ENCODE peak calls at places on chromosome 4, in ten cellular contexts. I, J, C, R, Y, M, T, S, P and A are unnamed samples.

GRCh38 chr4:183987987-183988392 is 82.9 kb downstream of the STOX2 start:
- DNase-seq in I (peak), J (peak), C (peak), R (peak), Y (peak), M (peak), T (peak), S (peak), P (peak), A (no peak)

GRCh38 chr4:94472056-94472826 is 20.5 kb downstream of the PDLIM5 start:
- DNase-seq in I (no peak), J (no peak), C (no peak), R (no peak), Y (peak), M (peak), T (peak), S (peak), P (peak), A (no peak)

GRCh38 chr4:48509543-48509942 is 19.5 kb downstream of the ZAR1 start:
- DNase-seq in I (no peak), J (no peak), C (no peak), R (no peak), Y (no peak), M (peak), T (peak), S (no peak), P (no peak), A (no peak)

GRCh38 chr4:31391976-31392375 is 671.8 kb downstream of the PCDH7 start:
- DNase-seq in I (no peak), J (no peak), C (no peak), R (no peak), Y (no peak), M (no peak), T (no peak), S (no peak), P (no peak), A (no peak)

GRCh38 chr4:124061413-124061812 is 651.1 kb downstream of the ANKRD50 start:
- DNase-seq in I (no peak), J (no peak), C (no peak), R (no peak), Y (no peak), M (peak), T (peak), S (no peak), P (no peak), A (no peak)

GRCh38 chr4:153269223-153269990 is 65.2 kb downstream of the TRIM2 start:
- DNase-seq in I (no peak), J (no peak), C (no peak), R (no peak), Y (no peak), M (no peak), T (no peak), S (no peak), P (no peak), A (no peak)

GRCh38 chr4:86543560-86544312 is 50.4 kb upstream of the PTPN13 start:
- DNase-seq in I (no peak), J (no peak), C (no peak), R (no peak), Y (no peak), M (peak), T (peak), S (no peak), P (no peak), A (no peak)

GRCh38 chr4:42151568-42152506 is 618 bp downstream of the BEND4 start:
- DNase-seq in I (peak), J (no peak), C (peak), R (no peak), Y (peak), M (no peak), T (no peak), S (no peak), P (peak), A (peak)

GRCh38 chr4:19791422-19792113 is 460.1 kb upstream of the SLIT2 start:
- DNase-seq in I (no peak), J (no peak), C (no peak), R (no peak), Y (no peak), M (peak), T (peak), S (no peak), P (peak), A (no peak)

GRCh38 chr4:80255374-80256095 is 10.9 kb upstream of the FGF5 start:
- DNase-seq in I (no peak), J (no peak), C (no peak), R (no peak), Y (no peak), M (peak), T (peak), S (no peak), P (no peak), A (no peak)

GRCh38 chr4:85724801-85725548 is 250.0 kb downstream of the ARHGAP24 start:
- DNase-seq in I (no peak), J (no peak), C (no peak), R (no peak), Y (no peak), M (no peak), T (no peak), S (no peak), P (no peak), A (no peak)

GRCh38 chr4:22071749-22072148 is 123.2 kb upstream of the KCNIP4 start:
- DNase-seq in I (no peak), J (no peak), C (no peak), R (no peak), Y (no peak), M (no peak), T (peak), S (no peak), P (peak), A (no peak)

GRCh38 chr4:93841803-93842202 is 13.2 kb downstream of the ATOH1 start:
- DNase-seq in I (no peak), J (no peak), C (no peak), R (no peak), Y (no peak), M (no peak), T (no peak), S (no peak), P (no peak), A (no peak)

GRCh38 chr4:2814627-2815026 is 21.7 kb downstream of the SH3BP2 start:
- DNase-seq in I (no peak), J (no peak), C (no peak), R (no peak), Y (no peak), M (no peak), T (no peak), S (no peak), P (no peak), A (no peak)

GRCh38 chr4:163495900-163496299 is 1.4 kb downstream of the TMA16 start:
- DNase-seq in I (no peak), J (no peak), C (no peak), R (no peak), Y (no peak), M (no peak), T (no peak), S (peak), P (no peak), A (no peak)

GRCh38 chr4:13533670-13534343 is 10.5 kb downstream of the NKX3-2 start:
- DNase-seq in I (no peak), J (no peak), C (no peak), R (no peak), Y (no peak), M (no peak), T (no peak), S (no peak), P (no peak), A (no peak)

GRCh38 chr4:77586953-77587383 is 18.7 kb upstream of the CXCL13 start:
- DNase-seq in I (no peak), J (no peak), C (no peak), R (no peak), Y (no peak), M (no peak), T (no peak), S (no peak), P (peak), A (peak)

GRCh38 chr4:71113294-71113693 is 119.8 kb downstream of the DCK start:
- DNase-seq in I (no peak), J (no peak), C (no peak), R (no peak), Y (no peak), M (no peak), T (no peak), S (peak), P (peak), A (no peak)

GRCh38 chr4:177558995-177559394 is 116.8 kb upstream of the AGA start:
- DNase-seq in I (no peak), J (no peak), C (no peak), R (no peak), Y (no peak), M (no peak), T (no peak), S (no peak), P (no peak), A (no peak)

GRCh38 chr4:17721496-17722360 is 59.7 kb downstream of the FAM184B start:
- DNase-seq in I (no peak), J (no peak), C (no peak), R (no peak), Y (no peak), M (peak), T (peak), S (no peak), P (peak), A (no peak)

GRCh38 chr4:102678107-102678506 is 82.7 kb downstream of the MANBA start:
- DNase-seq in I (no peak), J (no peak), C (no peak), R (no peak), Y (no peak), M (no peak), T (no peak), S (no peak), P (peak), A (no peak)

GRCh38 chr4:1714303-1715001 is 2.3 kb upstream of the SLBP start:
- DNase-seq in I (no peak), J (no peak), C (no peak), R (no peak), Y (no peak), M (no peak), T (no peak), S (no peak), P (peak), A (no peak)

GRCh38 chr4:8302331-8302730 is 32.8 kb downstream of the HTRA3 start:
- DNase-seq in I (no peak), J (no peak), C (no peak), R (no peak), Y (no peak), M (no peak), T (no peak), S (no peak), P (no peak), A (no peak)

GRCh38 chr4:77314697-77315096 is 157.7 kb downstream of the CCNG2 start:
- DNase-seq in I (no peak), J (no peak), C (no peak), R (no peak), Y (no peak), M (no peak), T (no peak), S (no peak), P (no peak), A (no peak)